ENCODE peak calls at places on chromosomes 6 and 20, in four cellular contexts. T is lower lobe of right lung, Y is colonic mucosa, E is fibroblast of pulmonary artery. C is an unnamed sample.

GRCh38 chr6:25302156-25302555 is 23.0 kb downstream of the CARMIL1 start:
- DNase-seq in E (no peak), T (no peak), Y (no peak), C (no peak)

GRCh38 chr6:118667988-118668387 is 16.6 kb upstream of the CEP85L start:
- DNase-seq in T (no peak), E (peak), Y (no peak), C (no peak)

GRCh38 chr6:27514906-27515495 is 42.1 kb upstream of the ZNF184 start:
- DNase-seq in E (no peak), Y (no peak), T (no peak), C (no peak)

GRCh38 chr6:152572395-152573061 is 64.6 kb downstream of the SYNE1 start:
- DNase-seq in Y (no peak), E (no peak), T (no peak), C (no peak)

GRCh38 chr20:51955756-51956155 is 153.4 kb upstream of the SALL4 start:
- DNase-seq in Y (no peak), T (no peak), E (peak), C (no peak)

GRCh38 chr6:81895511-81896185 is 143.2 kb upstream of the TENT5A start:
- DNase-seq in Y (no peak), E (peak), T (no peak), C (no peak)

GRCh38 chr6:91868539-91869202 is 1281.8 kb upstream of the MAP3K7 start:
- DNase-seq in T (no peak), Y (no peak), E (no peak), C (no peak)

GRCh38 chr6:155939253-155939652 is 483.6 kb upstream of the NOX3 start:
- DNase-seq in Y (no peak), E (no peak), T (no peak), C (no peak)

GRCh38 chr20:51966296-51966971 is 164.1 kb upstream of the SALL4 start:
- DNase-seq in T (no peak), E (peak), Y (peak), C (peak)

GRCh38 chr6:87154641-87155271 is 609 bp upstream of the ZNF292 start:
- DNase-seq in E (peak), T (no peak), Y (no peak), C (no peak)

GRCh38 chr20:59526242-59527225 is 77.8 kb upstream of the PHACTR3 start:
- DNase-seq in E (peak), Y (no peak), T (no peak), C (peak)
- TF ChIP-seq CTCF in E (peak), Y (no peak), T (no peak), C (peak)

DNA sequence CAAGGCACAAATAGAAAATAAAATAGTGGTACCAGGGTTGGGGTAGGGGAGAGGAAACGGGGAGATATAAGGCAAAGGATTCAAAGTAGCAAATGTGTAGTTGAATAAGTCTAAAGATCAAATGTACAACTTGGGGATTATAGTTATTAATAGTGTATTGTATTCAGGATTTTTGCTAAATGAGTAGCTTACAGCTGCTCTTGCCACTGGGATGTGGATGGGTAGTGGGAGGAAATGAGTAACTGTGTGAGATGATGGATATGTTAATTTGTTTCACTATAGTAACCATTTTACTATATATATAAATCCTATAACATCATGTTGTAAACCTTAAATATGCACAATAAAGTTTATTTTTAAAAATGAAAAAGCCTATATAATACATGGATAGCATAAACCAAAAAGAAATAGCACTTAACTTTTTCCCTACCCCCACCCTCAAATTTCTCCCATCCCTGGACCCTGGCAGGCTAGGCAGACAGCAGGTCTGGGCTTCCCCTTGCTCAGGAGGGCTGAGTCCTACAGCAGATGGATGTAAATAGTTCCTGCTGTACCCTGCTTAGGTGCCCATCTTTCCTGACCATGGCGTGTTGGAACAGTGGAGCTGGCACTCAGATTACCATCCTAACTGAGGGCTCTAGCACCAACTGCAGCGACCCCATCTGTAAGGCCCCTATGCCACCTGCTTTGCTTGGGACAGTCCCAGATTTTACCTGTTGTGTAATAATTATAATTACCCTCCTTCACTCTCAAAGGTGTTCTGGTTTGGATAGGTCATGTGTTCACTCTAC is 28.6 kb upstream of the PBOV1 start:
- DNase-seq in Y (no peak), T (no peak), E (no peak), C (no peak)
- TF ChIP-seq CTCF in Y (no peak), T (no peak), E (no peak), C (no peak)

DNA sequence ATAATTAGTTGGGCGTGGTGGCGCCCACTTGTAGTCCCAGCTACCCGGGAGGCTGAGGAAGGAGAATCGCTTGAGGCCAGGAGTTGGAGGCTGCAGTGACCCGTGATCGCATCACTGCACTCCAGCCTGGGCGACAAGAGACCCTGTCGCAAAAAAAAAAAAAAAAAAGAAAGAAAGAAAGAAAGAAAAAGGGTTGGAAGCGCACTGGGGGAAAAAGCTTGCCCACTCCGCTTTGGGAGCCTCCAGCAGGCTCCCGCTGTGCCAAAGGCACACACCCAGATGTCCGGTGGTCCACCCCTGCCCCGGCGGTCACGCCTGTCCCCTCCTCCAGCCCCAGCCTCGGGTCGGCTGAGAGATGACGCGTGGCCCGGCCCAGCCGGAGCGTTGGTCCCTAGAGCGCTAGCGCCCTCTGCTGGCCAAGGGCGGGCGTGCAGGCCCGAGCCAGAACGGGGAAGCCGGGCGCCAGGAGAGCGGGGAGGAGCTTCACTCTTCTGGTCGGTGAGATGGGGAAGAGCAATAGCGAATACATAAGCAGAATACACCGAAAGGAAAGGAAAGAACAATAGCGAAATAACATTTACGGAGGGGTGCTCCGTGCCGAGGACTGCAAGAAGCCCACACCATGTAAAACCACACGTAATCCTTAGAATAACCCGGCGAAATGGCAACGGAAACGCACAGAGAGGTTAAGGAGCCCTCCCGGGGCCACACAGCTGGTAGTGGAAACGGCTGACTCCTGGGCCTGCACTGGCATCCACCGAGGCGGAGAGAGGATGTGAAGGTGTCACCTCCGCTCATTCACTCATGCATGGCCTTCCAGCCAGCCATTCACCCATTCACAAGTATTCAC is 41.7 kb downstream of the UBE2V1 start:
- DNase-seq in E (peak), Y (peak), T (peak), C (peak)
- TF ChIP-seq CTCF in E (peak), Y (peak), T (peak), C (peak)

GRCh38 chr20:43096471-43096870 is 93.2 kb downstream of the PTPRT start:
- DNase-seq in E (no peak), T (no peak), Y (no peak), C (peak)

DNA sequence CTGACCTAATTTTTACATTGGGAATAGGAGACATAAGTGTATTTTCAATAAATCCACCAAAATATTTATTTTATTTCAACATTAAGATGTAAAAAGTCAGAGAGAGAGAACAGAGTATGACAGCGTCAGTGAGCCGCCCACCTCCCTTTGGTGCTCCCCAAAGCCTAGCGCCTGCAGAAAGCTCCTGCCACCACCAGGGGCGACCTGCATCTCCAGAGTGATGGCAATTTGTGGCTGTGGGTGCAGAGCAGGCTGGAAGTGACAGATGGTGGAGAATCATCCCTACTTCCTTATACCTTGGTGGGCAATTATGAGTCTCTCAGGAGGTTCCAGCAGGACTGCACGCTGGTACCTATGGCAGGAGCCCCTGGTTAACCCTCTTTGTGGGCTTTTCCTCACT is 87.3 kb downstream of the PTPRT start:
- DNase-seq in E (no peak), T (no peak), Y (no peak), C (peak)
- TF ChIP-seq CTCF in E (no peak), T (no peak), Y (no peak), C (peak)

DNA sequence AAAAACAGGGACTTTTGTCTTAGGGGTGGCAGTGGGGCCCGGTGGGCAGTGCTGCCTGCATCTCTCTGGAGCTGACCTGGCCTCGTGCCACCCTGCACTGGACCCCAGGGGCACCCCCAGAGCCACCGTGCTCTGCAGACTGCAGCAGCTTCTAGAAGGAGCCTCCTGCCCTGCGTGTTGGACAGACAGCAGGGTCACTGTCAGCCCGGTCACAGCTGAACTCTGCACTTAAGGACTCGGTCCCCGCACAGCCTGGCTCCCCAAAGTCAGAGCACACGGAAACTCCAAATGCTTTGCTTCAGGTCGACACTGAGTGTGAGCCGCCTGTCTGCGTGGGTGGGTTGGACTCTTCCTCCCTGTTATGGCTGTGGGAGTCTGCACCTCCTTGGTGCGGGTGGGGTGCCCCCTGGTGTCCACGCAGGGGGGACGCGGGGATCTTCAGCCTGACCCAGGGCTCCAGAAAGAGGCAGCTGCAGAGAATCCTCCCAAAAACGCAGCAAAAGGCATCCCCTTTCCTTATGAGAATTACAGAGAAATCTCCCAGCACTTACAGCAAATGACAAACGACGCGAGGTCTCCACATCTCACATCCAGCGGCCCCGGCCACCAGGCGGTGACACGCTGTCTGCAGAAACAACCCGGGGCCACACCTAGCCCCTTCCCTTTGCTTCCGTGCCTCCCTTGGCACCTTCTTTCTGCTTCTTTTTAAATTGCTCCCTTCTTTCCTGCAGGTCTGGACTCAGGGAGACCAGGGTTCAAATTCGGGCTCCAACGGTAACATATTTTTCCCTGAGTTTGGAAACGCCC is 36.3 kb upstream of the DACT2 start:
- DNase-seq in Y (peak), E (peak), T (no peak), C (peak)
- TF ChIP-seq CTCF in Y (peak), E (peak), T (peak), C (peak)

GRCh38 chr20:2397595-2398145 is 17.0 kb downstream of the TGM6 start:
- DNase-seq in Y (no peak), T (no peak), E (no peak), C (no peak)
- TF ChIP-seq CTCF in Y (no peak), T (no peak), E (no peak), C (peak)

GRCh38 chr20:327041-327945 is 1.9 kb downstream of the SOX12 start:
- DNase-seq in E (peak), T (peak), Y (peak), C (peak)

GRCh38 chr20:325043-325888 is at the start of gene SOX12:
- DNase-seq in E (peak), T (peak), Y (peak), C (peak)

GRCh38 chr20:325889-326644 is 715 bp downstream of the SOX12 start:
- DNase-seq in E (peak), Y (peak), T (peak), C (peak)

GRCh38 chr20:327946-328563 is 2.7 kb downstream of the SOX12 start:
- DNase-seq in T (no peak), E (no peak), Y (no peak), C (no peak)

DNA sequence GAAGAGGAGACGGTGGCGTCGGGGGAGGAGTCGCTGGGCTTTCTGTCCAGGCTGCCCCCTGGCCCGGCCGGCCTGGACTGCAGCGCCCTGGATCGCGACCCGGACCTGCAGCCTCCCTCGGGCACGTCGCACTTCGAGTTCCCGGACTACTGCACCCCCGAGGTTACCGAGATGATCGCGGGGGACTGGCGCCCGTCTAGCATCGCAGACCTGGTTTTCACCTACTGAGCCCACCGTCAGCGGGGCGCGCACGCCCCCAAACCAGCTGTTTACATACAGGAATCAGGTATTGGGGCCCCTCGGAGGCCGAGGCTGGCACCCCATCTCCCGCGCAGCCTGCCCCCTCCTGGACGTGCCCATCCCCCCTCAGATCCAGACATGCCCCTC is 1.3 kb downstream of the SOX12 start:
- DNase-seq in T (peak), E (no peak), Y (no peak), C (no peak)
- TF ChIP-seq CTCF in T (no peak), E (no peak), Y (no peak), C (no peak)

GRCh38 chr6:431986-432385 is 40.4 kb downstream of the IRF4 start:
- DNase-seq in Y (no peak), E (no peak), T (no peak), C (no peak)

GRCh38 chr6:431504-431903 is 40.0 kb downstream of the IRF4 start:
- DNase-seq in Y (no peak), E (no peak), T (no peak), C (no peak)

GRCh38 chr6:428047-428608 is 36.6 kb downstream of the IRF4 start:
- DNase-seq in Y (no peak), T (no peak), E (no peak), C (no peak)

GRCh38 chr6:434051-434705 is 42.6 kb downstream of the IRF4 start:
- DNase-seq in Y (no peak), T (no peak), E (no peak), C (no peak)

DNA sequence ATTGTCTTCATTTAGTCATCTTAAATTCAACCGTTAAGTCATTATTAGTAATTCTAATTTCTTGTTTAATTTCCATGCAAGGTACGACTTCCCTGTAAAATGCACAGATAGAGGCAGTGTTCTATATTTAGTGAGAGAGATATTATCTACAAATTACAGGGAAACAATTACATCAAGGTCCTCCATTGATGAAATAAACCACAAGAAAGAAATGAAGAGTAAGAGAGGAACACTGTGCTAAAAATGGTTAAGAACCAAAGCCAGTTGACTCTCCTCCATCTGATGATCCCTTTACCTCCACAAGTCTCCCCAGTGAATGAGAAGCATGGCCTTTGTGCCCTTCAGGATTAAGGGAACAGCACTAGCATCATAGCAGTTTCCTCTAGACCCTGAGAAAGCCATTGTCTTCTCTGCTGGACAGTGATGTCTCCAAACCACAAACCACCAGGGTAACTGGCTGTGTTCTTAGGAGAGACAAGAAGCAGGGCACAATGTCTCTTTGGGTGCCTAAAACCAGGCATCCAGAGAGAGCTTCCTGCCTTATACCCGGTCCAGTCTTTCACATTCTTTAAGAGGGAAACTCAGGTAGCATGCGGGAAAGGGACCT is 38.1 kb downstream of the IRF4 start:
- DNase-seq in Y (no peak), T (no peak), E (no peak), C (no peak)
- TF ChIP-seq CTCF in Y (no peak), T (no peak), E (no peak), C (no peak)

C was measured in H9.